ENCODE peak calls at places on chromosomes 4 and X, in five cellular contexts. Q, V, X, F and E are unnamed samples.

GRCh38 chr4:179605196-179605595 is 2163.0 kb upstream of the AGA start:
- DNase-seq in F (no peak), X (no peak), Q (no peak), V (no peak), E (no peak)

GRCh38 chrX:69501433-69501832 is 2.7 kb upstream of the NALF2 start:
- DNase-seq in F (no peak), X (peak), Q (no peak), V (no peak), E (no peak)

GRCh38 chr4:139304920-139305319 is 2.6 kb upstream of the NDUFC1 start:
- DNase-seq in F (no peak), X (no peak), Q (no peak), V (no peak), E (no peak)

GRCh38 chrX:137025930-137026329 is 7.9 kb downstream of the GPR101 start:
- DNase-seq in F (no peak), V (no peak), Q (no peak), X (no peak), E (no peak)

GRCh38 chrX:154750301-154751120 is at the start of gene GAB3:
- DNase-seq in V (no peak), X (no peak), Q (no peak), F (no peak), E (peak)

GRCh38 chr4:932713-933070 is 432 bp downstream of the TMEM175 start:
- DNase-seq in Q (no peak), V (no peak), X (no peak), F (no peak), E (no peak)

GRCh38 chrX:120274145-120274544 is 23.5 kb downstream of the ZBTB33 start:
- DNase-seq in F (no peak), Q (no peak), V (no peak), X (no peak), E (no peak)

GRCh38 chr4:125433453-125433852 is 118.7 kb downstream of the FAT4 start:
- DNase-seq in V (peak), X (no peak), F (no peak), Q (no peak), E (no peak)

GRCh38 chr4:54904953-54905352 is 220.4 kb downstream of the KDR start:
- DNase-seq in F (no peak), X (no peak), V (no peak), Q (no peak), E (no peak)

GRCh38 chrX:97389761-97390192 is 506.1 kb downstream of the RPA4 start:
- DNase-seq in X (peak), Q (peak), F (no peak), V (no peak), E (no peak)

GRCh38 chr4:88991746-88992145 is 65.2 kb downstream of the FAM13A start:
- DNase-seq in X (no peak), Q (peak), V (no peak), F (no peak), E (no peak)

GRCh38 chr4:54085284-54085683 is 14.7 kb upstream of the GSX2 start:
- DNase-seq in X (no peak), V (peak), Q (peak), F (no peak), E (no peak)

GRCh38 chrX:15873566-15873965 is 19.0 kb upstream of the AP1S2 start:
- DNase-seq in Q (peak), X (no peak), V (no peak), F (no peak), E (no peak)

GRCh38 chr4:149426461-149426860 is 389.2 kb downstream of the IQCM start:
- DNase-seq in F (no peak), X (no peak), V (no peak), Q (peak), E (no peak)

GRCh38 chr4:108738307-108738706 is 24.5 kb downstream of the ETNPPL start:
- DNase-seq in Q (peak), V (no peak), F (no peak), X (no peak), E (no peak)

GRCh38 chr4:10084651-10085320 is 31.8 kb downstream of the WDR1 start:
- DNase-seq in V (no peak), Q (no peak), X (no peak), F (no peak), E (no peak)

GRCh38 chr4:34432706-34433105 is 1811.6 kb downstream of the ARAP2 start:
- DNase-seq in V (no peak), F (no peak), Q (no peak), X (no peak), E (no peak)

GRCh38 chr4:79397951-79398350 is 10.1 kb downstream of the GK2 start:
- DNase-seq in Q (no peak), X (no peak), V (no peak), F (no peak), E (no peak)

GRCh38 chr4:1305781-1306455 is 16.2 kb downstream of the MAEA start:
- DNase-seq in Q (no peak), F (no peak), X (peak), V (no peak), E (no peak)

GRCh38 chr4:139901516-139902327 is 236.1 kb downstream of the MGST2 start:
- DNase-seq in V (no peak), F (peak), Q (peak), X (no peak), E (no peak)

GRCh38 chrX:113305496-113305895 is 464.9 kb upstream of the AMOT start:
- DNase-seq in F (no peak), X (no peak), V (peak), Q (no peak), E (no peak)

GRCh38 chr4:8574796-8575370 is 5.3 kb upstream of the GPR78 start:
- DNase-seq in Q (no peak), F (no peak), V (no peak), X (no peak), E (no peak)

GRCh38 chrX:9921407-9921806 is 45.8 kb upstream of the CLDN34 start:
- DNase-seq in V (no peak), Q (no peak), X (no peak), F (no peak), E (no peak)

GRCh38 chr4:97938141-97938540 is 205.1 kb downstream of the STPG2 start:
- DNase-seq in V (no peak), F (no peak), X (no peak), Q (no peak), E (no peak)

GRCh38 chr4:74319506-74319905 is 11.2 kb downstream of the EPGN start:
- DNase-seq in Q (peak), X (no peak), V (no peak), F (no peak), E (no peak)

GRCh38 chr4:41692717-41693345 is 55.7 kb downstream of the PHOX2B start:
- DNase-seq in X (peak), Q (peak), V (peak), F (peak), E (no peak)

GRCh38 chrX:24207826-24208225 is 58.3 kb downstream of the ZFX start:
- DNase-seq in Q (no peak), V (no peak), X (no peak), F (no peak), E (no peak)

GRCh38 chrX:100413231-100413630 is 3.2 kb upstream of the PCDH19 start:
- DNase-seq in V (no peak), F (peak), Q (peak), X (no peak), E (no peak)

GRCh38 chrX:72100824-72101351 is 30.8 kb downstream of the RTL5 start:
- DNase-seq in X (no peak), F (no peak), Q (no peak), V (no peak), E (peak)

GRCh38 chr4:82360298-82361177 is 13.3 kb downstream of the HNRNPD start:
- DNase-seq in X (no peak), V (no peak), F (no peak), Q (peak), E (no peak)

GRCh38 chrX:132199941-132200340 is 19.3 kb downstream of the RAP2C start:
- DNase-seq in V (no peak), F (no peak), X (no peak), Q (no peak), E (no peak)

GRCh38 chr4:36844448-36844847 is 400.1 kb upstream of the NWD2 start:
- DNase-seq in F (no peak), Q (no peak), V (no peak), X (no peak), E (no peak)